ENCODE peak calls at places on chromosomes 5 and 9, in four cellular contexts. J, E, G and L are unnamed samples.

GRCh38 chr5:151284392-151284967 is 19.1 kb downstream of the SLC36A3 start:
- DNase-seq in J (no peak), E (no peak), G (peak; percentile 23), L (no peak)

GRCh38 chr9:89052470-89053097 is 61.3 kb downstream of the S1PR3 start:
- DNase-seq in J (no peak), E (no peak), G (no peak), L (no peak)

GRCh38 chr5:161189452-161189851 is 337.4 kb upstream of the ATP10B start:
- DNase-seq in J (no peak), E (no peak), G (no peak), L (no peak)

GRCh38 chr5:136686192-136686872 is 321.0 kb upstream of the TRPC7 start:
- DNase-seq in J (no peak), E (no peak), G (peak; percentile 69), L (no peak)

GRCh38 chr5:139354186-139354585 is 12.5 kb downstream of the PAIP2 start:
- DNase-seq in J (no peak), E (no peak), G (no peak), L (no peak)

GRCh38 chr5:172002310-172002709 is 4.1 kb downstream of the FBXW11 start:
- DNase-seq in J (no peak), E (no peak), G (no peak), L (no peak)

GRCh38 chr9:130137870-130138653 is 34.1 kb upstream of the NCS1 start:
- DNase-seq in J (no peak), E (no peak), G (peak; percentile 94), L (peak; percentile 49)

GRCh38 chr9:114285166-114285867 is 37.6 kb upstream of the ORM1 start:
- DNase-seq in J (peak; percentile 40), E (no peak), G (peak; percentile 95), L (no peak)

GRCh38 chr9:7671847-7672246 is 127.7 kb downstream of the DMAC1 start:
- DNase-seq in J (no peak), E (no peak), G (no peak), L (no peak)

GRCh38 chr5:79261907-79262306 is 26.0 kb downstream of the JMY start:
- DNase-seq in J (no peak), E (no peak), G (no peak), L (no peak)

GRCh38 chr5:60207031-60207430 is 313.5 kb upstream of the PDE4D start:
- DNase-seq in J (no peak), E (no peak), G (no peak), L (no peak)

GRCh38 chr5:94017579-94017978 is 276.2 kb upstream of the POU5F2 start:
- DNase-seq in J (no peak), E (no peak), G (peak; percentile 7), L (no peak)

GRCh38 chr5:76104027-76104426 is 20.8 kb downstream of the SV2C start:
- DNase-seq in J (no peak), E (no peak), G (peak; percentile 39), L (no peak)